ENCODE peak calls at places on chromosomes 5 and 9, in four cellular contexts. W is activated gamma-delta T cell, C is HEK293T, O is transverse colon. Y is an unnamed sample.

GRCh38 chr5:83118471-83118870 is 41.1 kb downstream of the XRCC4 start:
- DNase-seq in O (no peak), C (no peak), W (no peak), Y (no peak)

GRCh38 chr5:157072508-157072907 is 13.6 kb upstream of the HAVCR1 start:
- DNase-seq in O (no peak), W (no peak), C (no peak), Y (no peak)

GRCh38 chr9:122815544-122815943 is 12.8 kb downstream of the PDCL start:
- DNase-seq in C (no peak), O (no peak), W (no peak), Y (no peak)

GRCh38 chr5:108681079-108681921 is 66.4 kb upstream of the FER start:
- DNase-seq in O (no peak), W (no peak), C (peak), Y (no peak)

GRCh38 chr5:39283231-39283818 is 64.0 kb upstream of the FYB1 start:
- DNase-seq in O (peak), C (peak), W (no peak), Y (peak)

GRCh38 chr9:36118706-36119105 is 17.8 kb upstream of the GLIPR2 start:
- DNase-seq in O (no peak), C (no peak), W (no peak), Y (no peak)

GRCh38 chr5:67248703-67249589 is 52.3 kb upstream of the CD180 start:
- DNase-seq in W (no peak), C (no peak), O (peak), Y (no peak)

GRCh38 chr9:121698627-121699270 is 47.3 kb downstream of the DAB2IP start:
- DNase-seq in C (peak), W (no peak), O (no peak), Y (no peak)

GRCh38 chr5:107668933-107669542 is 1.7 kb downstream of the EFNA5 start:
- DNase-seq in W (no peak), C (no peak), O (peak), Y (no peak)

GRCh38 chr5:153866176-153866575 is 172.5 kb downstream of the FAM114A2 start:
- DNase-seq in O (no peak), C (no peak), W (no peak), Y (no peak)

GRCh38 chr5:115460476-115460875 is 84.1 kb downstream of the FEM1C start:
- DNase-seq in O (no peak), W (no peak), C (no peak), Y (no peak)

GRCh38 chr5:159003045-159004030 is 96.4 kb downstream of the EBF1 start:
- DNase-seq in C (no peak), W (no peak), O (no peak), Y (no peak)

GRCh38 chr9:109801484-109801883 is 21.5 kb downstream of the PALM2AKAP2 start:
- DNase-seq in C (no peak), O (no peak), W (no peak), Y (no peak)

GRCh38 chr9:19992556-19992955 is 203.7 kb upstream of the SLC24A2 start:
- DNase-seq in W (no peak), C (no peak), O (no peak), Y (no peak)

GRCh38 chr5:146340260-146341081 is 1.8 kb downstream of the POU4F3 start:
- DNase-seq in C (peak), O (no peak), W (no peak), Y (peak)

GRCh38 chr5:156218364-156219158 is 108.4 kb upstream of the SGCD start:
- DNase-seq in O (no peak), C (no peak), W (no peak), Y (no peak)

GRCh38 chr9:96667363-96667728 is 12.2 kb upstream of the PRXL2C start:
- DNase-seq in W (no peak), O (no peak), C (no peak), Y (no peak)

GRCh38 chr9:127919253-127919815 is 2.5 kb upstream of the ST6GALNAC4 start:
- DNase-seq in W (no peak), O (peak), C (no peak), Y (peak)

GRCh38 chr5:168609806-168610482 is 30.8 kb upstream of the PANK3 start:
- DNase-seq in W (no peak), C (no peak), O (no peak), Y (peak)

GRCh38 chr9:126622872-126623271 is 9.1 kb downstream of the LMX1B start:
- DNase-seq in O (no peak), W (no peak), C (no peak), Y (no peak)

GRCh38 chr5:139141841-139142240 is 56.3 kb downstream of the SIL1 start:
- DNase-seq in C (no peak), W (no peak), O (peak), Y (peak)

GRCh38 chr9:26508897-26509296 is 383.7 kb downstream of the CAAP1 start:
- DNase-seq in O (no peak), C (no peak), W (no peak), Y (no peak)

GRCh38 chr5:169641253-169641652 is 4.2 kb downstream of the DOCK2 start:
- DNase-seq in O (no peak), W (no peak), C (no peak), Y (no peak)

GRCh38 chr5:53025506-53025905 is 36.4 kb downstream of the ITGA2 start:
- DNase-seq in O (no peak), W (no peak), C (no peak), Y (no peak)

GRCh38 chr9:119365291-119366027 is 3.8 kb downstream of the BRINP1 start:
- DNase-seq in O (no peak), W (no peak), C (peak), Y (no peak)

GRCh38 chr5:68502531-68502930 is 287.0 kb downstream of the PIK3R1 start:
- DNase-seq in C (no peak), W (no peak), O (no peak), Y (no peak)

GRCh38 chr9:137055385-137056364 is 1.8 kb upstream of the ENTPD2 start:
- DNase-seq in O (peak), W (no peak), C (no peak), Y (peak)

GRCh38 chr5:35133186-35133585 is 85.4 kb upstream of the AGXT2 start:
- DNase-seq in O (no peak), C (no peak), W (no peak), Y (no peak)

Y was measured in retinal pigment epithelial cell.